ENCODE peak calls at places on chromosomes 13 and 19, in eight cellular contexts. V is CD8-positive, alpha-beta T cell; S is cardiac fibroblast; P is HCT116; T is breast epithelium; U is left ventricle myocardium inferior; I is uterus; W is thoracic aorta. A is an unnamed sample.

GRCh38 chr13:113588394-113589111 is 4.0 kb downstream of the TFDP1 start:
- DNase-seq in V (no peak), S (no peak), P (no peak), T (peak), U (no peak), I (peak), W (no peak), A (no peak)

GRCh38 chr13:50787316-50788195 is 55.9 kb downstream of the DLEU7 start:
- DNase-seq in V (no peak), S (no peak), P (no peak), T (no peak), U (no peak), I (no peak), W (no peak), A (no peak)

GRCh38 chr19:41626877-41627276 is at the start of gene CEACAM4:
- DNase-seq in V (no peak), S (no peak), P (no peak), T (no peak), U (peak), I (no peak), W (no peak), A (no peak)

GRCh38 chr19:5436101-5436947 is 18.9 kb upstream of the ZNRF4 start:
- DNase-seq in V (no peak), S (peak), P (no peak), T (no peak), U (no peak), I (no peak), W (no peak), A (peak)

GRCh38 chr13:80217614-80218456 is 123.1 kb downstream of the SPRY2 start:
- DNase-seq in V (no peak), S (peak), P (no peak), T (no peak), U (no peak), I (no peak), W (no peak), A (peak)

GRCh38 chr19:7083076-7083956 is 13.8 kb downstream of the ZNF557 start:
- DNase-seq in V (no peak), S (peak), P (no peak), T (no peak), U (no peak), I (no peak), W (no peak), A (peak)

GRCh38 chr19:19115954-19116353 is 22.3 kb downstream of the TMEM161A start:
- DNase-seq in V (peak), S (peak), P (no peak), T (no peak), U (no peak), I (no peak), W (no peak), A (peak)

GRCh38 chr19:52570005-52570861 is at the start of gene ZNF701:
- DNase-seq in V (peak), S (peak), P (peak), T (peak), U (peak), I (peak), W (peak), A (peak)

GRCh38 chr13:99293178-99293577 is 14.0 kb downstream of the GPR183 start:
- DNase-seq in V (no peak), S (no peak), P (no peak), T (no peak), U (no peak), I (no peak), W (no peak), A (no peak)

GRCh38 chr19:48102870-48103751 is 7.5 kb downstream of the PLA2G4C start:
- DNase-seq in V (peak), S (peak), P (peak), T (no peak), U (no peak), I (no peak), W (no peak), A (peak)

GRCh38 chr13:74062933-74063332 is 71.3 kb downstream of the KLF12 start:
- DNase-seq in V (peak), S (peak), P (no peak), T (no peak), U (peak), I (peak), W (peak), A (peak)

GRCh38 chr19:18932216-18932841 is 8.7 kb downstream of the HOMER3 start:
- DNase-seq in V (peak), S (peak), P (peak), T (peak), U (peak), I (peak), W (peak), A (peak)

GRCh38 chr19:1102407-1103106 is 1.2 kb upstream of the GPX4 start:
- DNase-seq in V (no peak), S (peak), P (peak), T (no peak), U (no peak), I (peak), W (peak), A (peak)

GRCh38 chr13:37747071-37747612 is 122.4 kb downstream of the TRPC4 start:
- DNase-seq in V (no peak), S (peak), P (no peak), T (no peak), U (no peak), I (no peak), W (no peak), A (peak)

GRCh38 chr19:15234525-15235130 is 2.4 kb upstream of the EPHX3 start:
- DNase-seq in V (no peak), S (no peak), P (no peak), T (no peak), U (no peak), I (no peak), W (no peak), A (no peak)

GRCh38 chr13:113491418-113491883 is 940 bp upstream of the DCUN1D2 start:
- DNase-seq in V (no peak), S (peak), P (no peak), T (no peak), U (peak), I (peak), W (no peak), A (peak)

GRCh38 chr13:106038752-106039151 is 496.7 kb downstream of the EFNB2 start:
- DNase-seq in V (no peak), S (peak), P (peak), T (no peak), U (no peak), I (no peak), W (no peak), A (peak)

GRCh38 chr13:43180837-43181236 is 157.5 kb downstream of the DNAJC15 start:
- DNase-seq in V (no peak), S (no peak), P (no peak), T (no peak), U (no peak), I (no peak), W (no peak), A (no peak)

GRCh38 chr19:13099073-13099999 is 3.3 kb downstream of the LYL1 start:
- DNase-seq in V (peak), S (peak), P (no peak), T (no peak), U (peak), I (peak), W (no peak), A (no peak)

GRCh38 chr13:106186366-106187030 is 349.0 kb downstream of the EFNB2 start:
- DNase-seq in V (no peak), S (no peak), P (no peak), T (no peak), U (no peak), I (no peak), W (no peak), A (no peak)

GRCh38 chr19:19615086-19615485 is 3.4 kb downstream of the PBX4 start:
- DNase-seq in V (peak), S (no peak), P (peak), T (no peak), U (no peak), I (no peak), W (no peak), A (no peak)

GRCh38 chr13:113184568-113185440 is 23.7 kb downstream of the PCID2 start:
- DNase-seq in V (peak), S (no peak), P (no peak), T (no peak), U (no peak), I (no peak), W (no peak), A (no peak)

GRCh38 chr13:52695856-52696255 is 43.2 kb downstream of the SUGT1 start:
- DNase-seq in V (no peak), S (peak), P (no peak), T (no peak), U (no peak), I (no peak), W (no peak), A (peak)

GRCh38 chr19:29457413-29457812 is 68.4 kb upstream of the VSTM2B start:
- DNase-seq in V (no peak), S (no peak), P (no peak), T (no peak), U (no peak), I (no peak), W (no peak), A (no peak)

GRCh38 chr13:89749888-89750287 is 1597.6 kb upstream of the MIR17HG start:
- DNase-seq in V (no peak), S (no peak), P (no peak), T (no peak), U (no peak), I (no peak), W (no peak), A (no peak)

GRCh38 chr13:44396963-44397580 is 23.4 kb downstream of the SERP2 start:
- DNase-seq in V (no peak), S (peak), P (no peak), T (no peak), U (peak), I (peak), W (no peak), A (peak)

GRCh38 chr19:30153326-30154210 is 211.5 kb downstream of the URI1 start:
- DNase-seq in V (no peak), S (no peak), P (no peak), T (no peak), U (no peak), I (no peak), W (no peak), A (no peak)

GRCh38 chr19:29562299-29563297 is 36.8 kb downstream of the VSTM2B start:
- DNase-seq in V (no peak), S (no peak), P (no peak), T (no peak), U (no peak), I (no peak), W (no peak), A (no peak)

GRCh38 chr13:59178344-59178743 is 985.4 kb downstream of the DIAPH3 start:
- DNase-seq in V (no peak), S (peak), P (no peak), T (no peak), U (no peak), I (no peak), W (no peak), A (peak)

GRCh38 chr19:31351212-31352193 is 2.3 kb upstream of the TSHZ3 start:
- DNase-seq in V (no peak), S (peak), P (no peak), T (no peak), U (peak), I (peak), W (no peak), A (peak)

GRCh38 chr19:3813473-3814392 is 27.6 kb upstream of the MATK start:
- DNase-seq in V (no peak), S (no peak), P (no peak), T (no peak), U (no peak), I (no peak), W (no peak), A (no peak)

GRCh38 chr13:112346173-112346898 is 29.8 kb upstream of the SPACA7 start:
- DNase-seq in V (no peak), S (no peak), P (peak), T (no peak), U (no peak), I (no peak), W (no peak), A (no peak)

GRCh38 chr19:50420808-50421207 is 2.1 kb downstream of the SPIB start:
- DNase-seq in V (no peak), S (no peak), P (no peak), T (no peak), U (no peak), I (no peak), W (no peak), A (no peak)

GRCh38 chr19:5826531-5827341 is 12.8 kb downstream of the FUT6 start:
- DNase-seq in V (no peak), S (peak), P (peak), T (peak), U (peak), I (no peak), W (no peak), A (no peak)

GRCh38 chr13:93655132-93655531 is 428.5 kb downstream of the GPC6 start:
- DNase-seq in V (no peak), S (no peak), P (no peak), T (no peak), U (no peak), I (no peak), W (no peak), A (no peak)

GRCh38 chr19:47005873-47006272 is 13.8 kb upstream of the NPAS1 start:
- DNase-seq in V (no peak), S (no peak), P (peak), T (no peak), U (no peak), I (no peak), W (no peak), A (no peak)

GRCh38 chr13:111625526-111626315 is 305.3 kb downstream of the TEX29 start:
- DNase-seq in V (no peak), S (no peak), P (no peak), T (no peak), U (no peak), I (no peak), W (no peak), A (no peak)

GRCh38 chr13:110617326-110618072 is 2.2 kb downstream of the NAXD start:
- DNase-seq in V (no peak), S (peak), P (no peak), T (no peak), U (no peak), I (peak), W (no peak), A (peak)

GRCh38 chr13:31867709-31868108 is 128.4 kb downstream of the RXFP2 start:
- DNase-seq in V (no peak), S (no peak), P (no peak), T (no peak), U (no peak), I (no peak), W (no peak), A (no peak)

GRCh38 chr13:31866099-31866498 is 126.8 kb downstream of the RXFP2 start:
- DNase-seq in V (no peak), S (no peak), P (no peak), T (no peak), U (no peak), I (no peak), W (no peak), A (no peak)

GRCh38 chr13:31870511-31870910 is 131.2 kb downstream of the RXFP2 start:
- DNase-seq in V (no peak), S (peak), P (no peak), T (no peak), U (no peak), I (no peak), W (no peak), A (no peak)

GRCh38 chr13:31864307-31864706 is 125.0 kb downstream of the RXFP2 start:
- DNase-seq in V (no peak), S (no peak), P (no peak), T (no peak), U (no peak), I (no peak), W (no peak), A (no peak)

DNA sequence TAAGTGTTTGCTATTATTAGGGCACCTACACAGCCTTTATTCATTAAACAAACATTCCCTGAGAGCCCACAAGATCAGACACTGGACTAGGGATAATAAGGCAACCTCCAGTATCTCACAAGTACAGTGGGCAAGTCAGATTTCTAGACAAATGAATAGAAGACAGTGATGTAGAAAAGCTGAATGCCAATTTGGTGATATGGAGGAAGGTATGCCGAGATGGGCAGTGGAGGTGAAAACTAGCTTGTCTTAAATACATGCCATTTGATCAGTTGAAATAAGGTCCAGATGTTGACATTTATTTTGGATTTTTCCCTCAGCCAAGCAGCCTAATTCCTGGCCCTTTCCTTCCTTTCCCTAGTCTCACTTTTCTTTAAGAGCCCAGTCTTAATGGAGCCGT is 130.3 kb downstream of the RXFP2 start:
- DNase-seq in V (no peak), S (no peak), P (no peak), T (no peak), U (no peak), I (no peak), W (no peak), A (no peak)
- TF ChIP-seq CTCF in V (no peak), S (no peak), P (no peak), T (no peak), U (no peak), I (no peak), W (no peak), A (no peak)

DNA sequence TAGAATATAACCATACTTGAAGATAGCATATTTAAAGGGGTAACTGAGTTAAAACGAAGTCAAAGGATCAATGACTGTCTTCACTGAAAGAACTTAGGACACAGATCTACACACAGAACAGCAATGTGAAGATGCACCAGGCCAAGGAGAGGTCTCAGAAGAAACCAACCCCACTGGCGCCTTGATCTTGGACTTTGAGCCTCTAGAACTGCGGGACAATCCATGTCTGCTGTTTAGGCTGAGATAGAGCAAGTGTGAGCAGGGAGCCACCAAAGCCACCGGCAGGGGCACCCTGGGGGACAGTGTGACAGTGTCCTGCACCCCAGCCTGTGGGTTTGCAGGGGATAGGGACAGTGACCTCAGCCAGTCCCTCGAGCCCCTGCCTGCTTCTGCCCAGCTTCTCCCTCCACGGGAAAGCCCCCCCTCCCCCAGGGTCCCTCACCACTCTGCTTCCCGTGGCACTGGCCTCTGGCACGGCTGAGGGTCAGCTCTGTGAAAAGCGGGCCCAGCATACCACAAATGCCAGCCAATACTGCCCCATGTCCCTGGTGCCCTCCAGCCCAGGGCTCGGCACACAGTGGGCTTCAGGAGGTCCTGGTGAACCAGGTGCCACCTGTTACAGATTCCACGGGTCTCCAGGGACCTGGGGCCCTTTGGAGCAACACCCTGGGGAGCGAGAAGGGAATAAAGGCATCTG is 40.8 kb downstream of the KLF2 start:
- DNase-seq in V (no peak), S (no peak), P (no peak), T (no peak), U (no peak), I (no peak), W (no peak), A (no peak)
- H3K4me3 ChIP-seq in V (peak), S (no peak), P (no peak), T (no peak), U (no peak), I (no peak), W (no peak), A (no peak)

DNA sequence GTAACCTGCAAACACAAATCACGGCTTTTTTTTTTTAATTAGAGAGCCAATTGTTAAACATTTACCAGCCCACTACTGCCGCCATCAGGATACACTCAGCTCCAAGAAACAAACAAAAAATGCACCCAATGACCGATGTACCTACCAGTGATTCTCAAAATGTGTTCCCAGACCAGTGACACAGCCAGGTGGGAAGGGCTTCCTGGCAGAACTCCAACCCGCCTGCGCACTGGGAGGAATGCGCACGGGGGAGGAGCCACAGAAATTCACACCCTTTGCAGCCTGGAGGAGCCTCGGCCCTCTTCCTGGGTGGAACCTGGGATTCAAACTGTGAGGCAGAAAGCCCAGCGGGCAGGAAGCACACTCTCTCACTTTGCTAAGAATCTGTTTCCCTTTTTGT is 255.9 kb downstream of the TBC1D4 start:
- DNase-seq in V (no peak), S (no peak), P (peak), T (no peak), U (no peak), I (no peak), W (no peak), A (no peak)
- TF ChIP-seq CTCF in V (no peak), S (no peak), P (no peak), T (no peak), U (no peak), I (no peak), W (no peak), A (no peak)

DNA sequence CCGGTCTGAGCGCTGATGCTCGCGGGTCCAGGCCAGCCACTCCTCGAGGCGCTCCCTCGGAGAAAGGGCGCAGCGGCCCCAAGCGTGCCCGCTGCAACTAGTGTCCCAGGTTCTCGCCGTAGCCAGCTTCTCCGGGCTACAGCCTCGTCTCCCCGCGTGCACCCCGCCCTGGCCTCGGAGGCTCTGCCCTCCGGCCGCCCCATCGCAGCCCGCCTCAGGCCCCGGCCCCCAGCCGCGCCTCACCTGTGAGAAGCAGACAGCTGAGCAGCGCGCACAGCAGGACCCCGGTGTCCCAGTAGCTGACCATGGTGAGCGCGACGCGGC is 429 bp downstream of the FLT1 start:
- DNase-seq in V (no peak), S (peak), P (no peak), T (no peak), U (no peak), I (no peak), W (no peak), A (no peak)
- H3K4me3 ChIP-seq in V (peak), S (peak), P (no peak), T (peak), U (peak), I (peak), W (peak), A (peak)